ENCODE peak calls at places on chromosomes 11 and 22, in seven cellular contexts. P, G, H, R, V, O and K are unnamed samples.

GRCh38 chr22:31269892-31270574 is 22.3 kb downstream of the PIK3IP1 start:
- DNase-seq in P (peak), O (peak), V (no peak), H (no peak), G (no peak), R (no peak), K (peak)

GRCh38 chr11:93552874-93553273 is 9.7 kb upstream of the SMCO4 start:
- DNase-seq in H (no peak), G (no peak), P (no peak), O (no peak), V (no peak), R (no peak), K (no peak)

GRCh38 chr11:61797263-61797944 is 4.7 kb downstream of the FEN1 start:
- DNase-seq in V (no peak), R (peak), O (peak), G (peak), H (peak), P (peak), K (peak)

GRCh38 chr22:49686495-49687219 is 141.0 kb downstream of the BRD1 start:
- DNase-seq in O (no peak), V (no peak), H (no peak), G (no peak), P (peak), R (no peak), K (no peak)

GRCh38 chr11:13928566-13929251 is 33.8 kb upstream of the SPON1 start:
- DNase-seq in R (no peak), H (peak), P (no peak), O (peak), V (no peak), G (peak), K (no peak)

GRCh38 chr11:46277313-46277622 is 194 bp upstream of the CREB3L1 start:
- DNase-seq in O (no peak), V (no peak), G (peak), P (no peak), H (peak), R (no peak), K (no peak)

GRCh38 chr11:11786771-11787170 is 55.0 kb upstream of the USP47 start:
- DNase-seq in V (no peak), G (peak), R (no peak), O (peak), P (no peak), H (peak), K (peak)

GRCh38 chr11:67630943-67631331 is 1.2 kb upstream of the NUDT8 start:
- DNase-seq in R (no peak), H (no peak), O (no peak), P (no peak), G (no peak), V (no peak), K (no peak)

GRCh38 chr22:36860438-36860820 is 377 bp upstream of the NCF4 start:
- DNase-seq in P (no peak), V (no peak), R (no peak), O (no peak), H (no peak), G (no peak), K (no peak)

GRCh38 chr11:11577932-11578331 is 43.9 kb downstream of the GALNT18 start:
- DNase-seq in P (peak), O (no peak), R (no peak), G (no peak), V (peak), H (no peak), K (peak)

GRCh38 chr11:33723238-33723881 is 12.9 kb downstream of the CD59 start:
- DNase-seq in H (peak), R (no peak), O (peak), P (no peak), V (no peak), G (peak), K (peak)

GRCh38 chr11:126345759-126346585 is 9.5 kb upstream of the ST3GAL4 start:
- DNase-seq in V (no peak), R (no peak), G (peak), P (no peak), O (peak), H (peak), K (peak)

GRCh38 chr11:120258661-120259060 is 18.7 kb downstream of the POU2F3 start:
- DNase-seq in R (no peak), O (no peak), P (no peak), H (no peak), V (no peak), G (no peak), K (no peak)

GRCh38 chr11:128695539-128696221 is 1.8 kb downstream of the FLI1 start:
- DNase-seq in V (no peak), G (no peak), P (no peak), R (no peak), H (peak), O (no peak), K (no peak)

GRCh38 chr11:32005786-32006406 is 85.0 kb upstream of the RCN1 start:
- DNase-seq in R (no peak), O (no peak), H (no peak), P (no peak), V (no peak), G (peak), K (no peak)

GRCh38 chr22:46079093-46079860 is 71.0 kb upstream of the PPARA start:
- DNase-seq in O (no peak), G (no peak), H (no peak), R (no peak), P (no peak), V (no peak), K (no peak)

GRCh38 chr22:37710675-37711074 is 13.8 kb downstream of the TRIOBP start:
- DNase-seq in R (no peak), H (no peak), V (no peak), G (no peak), P (no peak), O (no peak), K (no peak)

GRCh38 chr11:22521226-22521625 is 104.4 kb downstream of the FANCF start:
- DNase-seq in P (no peak), G (peak), H (peak), V (no peak), O (peak), R (no peak), K (peak)

GRCh38 chr22:28801845-28802594 is 1.7 kb upstream of the XBP1 start:
- DNase-seq in G (no peak), O (no peak), P (no peak), H (no peak), R (no peak), V (no peak), K (peak)

GRCh38 chr22:48902983-48903650 is 924.6 kb downstream of the BRD1 start:
- DNase-seq in P (no peak), V (no peak), H (no peak), R (no peak), O (no peak), G (no peak), K (no peak)

GRCh38 chr11:81373986-81374385 is 1359.7 kb downstream of the FAM181B start:
- DNase-seq in O (no peak), P (no peak), G (no peak), H (no peak), V (no peak), R (no peak), K (no peak)

GRCh38 chr22:34709641-34710040 is 356.3 kb upstream of the ISX start:
- DNase-seq in G (no peak), R (no peak), H (no peak), V (no peak), O (peak), P (no peak), K (peak)

GRCh38 chr11:45211732-45212131 is 65.3 kb downstream of the PRDM11 start:
- DNase-seq in R (no peak), G (no peak), V (no peak), O (no peak), H (no peak), P (no peak), K (no peak)

GRCh38 chr11:1549355-1550330 is 22.4 kb downstream of the DUSP8 start:
- DNase-seq in R (no peak), V (no peak), G (no peak), O (no peak), H (no peak), P (no peak), K (no peak)

GRCh38 chr11:44002191-44003093 is 45.3 kb upstream of the ACCSL start:
- DNase-seq in P (no peak), R (no peak), O (no peak), H (no peak), G (no peak), V (peak), K (no peak)

GRCh38 chr11:44000731-44001130 is 47.0 kb upstream of the ACCSL start:
- DNase-seq in G (no peak), H (no peak), P (no peak), O (no peak), V (peak), R (no peak), K (no peak)

GRCh38 chr11:43997022-43997665 is 50.6 kb upstream of the ACCSL start:
- DNase-seq in G (no peak), O (no peak), P (no peak), R (no peak), V (no peak), H (no peak), K (no peak)

GRCh38 chr11:43996318-43996717 is 51.5 kb upstream of the ACCSL start:
- DNase-seq in G (no peak), H (no peak), O (no peak), V (no peak), P (no peak), R (no peak), K (no peak)

DNA sequence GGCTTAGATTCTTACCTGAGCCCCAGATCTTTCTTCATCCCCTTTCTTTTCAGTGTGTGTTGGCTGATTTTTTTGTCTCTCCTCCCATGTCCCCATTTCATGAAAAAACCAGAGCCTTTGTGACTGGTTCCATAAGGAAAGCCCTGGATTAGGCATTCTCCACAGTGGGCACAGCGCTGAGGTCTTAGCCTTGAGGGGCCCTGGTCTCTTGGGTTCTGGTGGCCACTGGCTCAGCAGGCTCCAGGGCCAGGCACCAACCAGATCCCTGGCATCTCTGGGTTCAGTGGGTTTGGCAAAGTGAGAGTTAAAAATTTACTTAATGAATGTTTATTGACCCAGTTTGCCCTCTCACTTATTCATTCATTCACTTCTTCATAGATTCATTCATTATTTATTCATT is 49.5 kb upstream of the ACCSL start:
- DNase-seq in R (no peak), H (no peak), O (no peak), P (no peak), G (no peak), V (no peak), K (no peak)
- H2BK120ac ChIP-seq in R (no peak), H (no peak), O (no peak), P (no peak), G (no peak), V (no peak), K (no peak)

DNA sequence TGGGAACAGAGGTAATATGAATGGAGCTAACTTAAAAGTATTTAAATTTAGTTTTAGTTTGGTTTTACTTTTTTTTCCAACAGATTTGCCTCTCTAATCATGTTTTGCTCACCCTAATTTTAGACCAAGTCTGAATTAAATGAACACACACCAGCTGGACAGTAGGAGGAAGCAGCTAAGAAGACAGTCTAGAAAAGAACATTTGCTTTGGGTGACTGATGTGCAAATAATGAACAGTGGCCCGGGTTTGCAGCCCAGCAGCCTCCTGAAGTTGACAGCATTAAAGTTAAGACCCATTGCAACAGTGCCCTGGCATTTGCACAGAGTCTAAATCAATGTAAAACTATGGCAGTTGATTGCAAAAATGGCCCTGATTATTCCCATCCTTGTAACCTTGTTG is 66.4 kb upstream of the SORL1 start:
- DNase-seq in P (no peak), V (no peak), R (no peak), O (no peak), G (no peak), H (no peak), K (no peak)
- H2BK120ac ChIP-seq in P (no peak), V (no peak), R (no peak), O (no peak), G (no peak), H (no peak), K (no peak)

GRCh38 chr22:26610983-26611382 is 6.8 kb downstream of the CRYBB1 start:
- DNase-seq in O (no peak), H (no peak), G (peak), P (no peak), V (no peak), R (no peak), K (no peak)
- H2BK120ac ChIP-seq in O (no peak), H (no peak), G (peak), P (no peak), V (no peak), R (no peak), K (no peak)

DNA sequence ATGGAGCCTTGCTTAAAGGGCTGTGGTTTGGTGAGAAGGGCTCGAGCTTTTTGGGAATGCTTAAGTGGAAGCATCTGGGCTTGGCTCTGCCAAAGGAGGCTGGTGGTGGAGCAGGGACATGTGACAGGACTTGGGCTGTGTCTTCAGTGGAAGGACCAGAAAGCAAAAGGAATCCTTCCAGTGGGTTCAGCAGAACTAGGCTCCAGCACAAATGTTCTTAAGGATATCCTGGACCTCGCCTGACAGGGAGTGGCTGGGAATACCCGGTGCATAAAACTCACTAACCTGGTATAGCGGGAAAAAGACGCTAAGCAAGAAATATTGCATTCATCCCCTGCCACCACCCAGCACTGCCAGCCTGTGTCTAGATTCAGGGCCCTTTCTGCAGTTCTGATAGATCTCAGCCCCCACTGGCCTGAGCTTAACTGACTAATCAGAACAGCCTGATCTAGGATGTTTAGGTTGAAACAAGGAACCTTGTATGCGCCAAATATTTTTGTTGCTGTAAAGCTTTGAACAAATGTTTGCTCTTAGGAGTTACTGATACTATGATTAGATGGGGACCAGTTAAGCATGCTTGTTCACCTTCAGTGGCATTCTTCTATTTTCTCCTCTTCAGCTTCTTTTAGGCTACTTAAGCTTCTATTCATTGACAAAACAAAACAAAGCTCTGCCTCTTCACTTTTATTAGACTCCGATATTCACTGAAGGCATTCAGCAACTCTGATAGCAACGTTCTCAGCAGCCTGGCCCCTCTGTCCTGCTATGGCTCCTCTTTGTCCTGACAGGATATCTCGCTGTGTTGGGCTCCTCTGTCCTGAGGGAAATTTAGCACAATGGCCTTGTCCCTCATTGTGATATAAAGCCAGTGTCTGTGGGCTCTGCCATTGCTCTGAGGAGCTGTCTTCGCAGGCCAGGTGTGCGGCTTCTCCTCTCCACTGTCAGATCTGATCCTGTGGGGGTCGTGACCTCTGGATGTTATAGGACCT is 25.0 kb downstream of the PPFIBP2 start:
- DNase-seq in H (no peak), G (no peak), O (no peak), P (no peak), R (no peak), V (no peak), K (peak)
- H2BK120ac ChIP-seq in H (no peak), G (no peak), O (no peak), P (no peak), R (no peak), V (no peak), K (no peak)

GRCh38 chr11:16216831-16217230 is 139.5 kb downstream of the SOX6 start:
- DNase-seq in R (no peak), V (no peak), G (no peak), P (no peak), H (no peak), O (no peak), K (no peak)
- H2BK120ac ChIP-seq in R (no peak), V (no peak), G (no peak), P (no peak), H (no peak), O (no peak), K (no peak)

GRCh38 chr22:20536590-20537324 is 29.3 kb downstream of the MED15 start:
- DNase-seq in G (no peak), R (no peak), O (no peak), H (no peak), P (no peak), V (no peak), K (no peak)
- H2BK120ac ChIP-seq in G (no peak), R (no peak), O (no peak), H (peak), P (no peak), V (no peak), K (no peak)

DNA sequence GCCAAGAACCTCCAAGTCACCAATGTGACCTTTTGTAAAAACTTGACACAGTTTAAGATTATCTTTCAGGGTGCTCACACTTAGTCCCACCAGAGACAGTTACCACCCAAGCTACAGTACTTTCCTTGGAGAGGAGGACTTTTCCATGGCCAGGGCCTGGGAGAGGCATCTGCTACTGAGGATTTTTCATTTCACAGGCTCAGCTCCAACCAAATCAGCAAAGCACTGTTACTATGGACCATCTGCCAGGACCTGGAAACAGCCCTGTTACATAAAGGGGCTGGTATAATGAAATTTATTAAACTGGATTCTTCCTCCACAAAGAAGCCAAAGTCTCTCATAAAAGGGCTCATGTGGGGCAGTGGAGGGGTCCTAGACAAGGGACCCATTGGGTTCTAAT is 38.6 kb downstream of the SERGEF start:
- DNase-seq in P (no peak), H (no peak), V (no peak), R (no peak), O (no peak), G (no peak), K (no peak)
- H2BK120ac ChIP-seq in P (no peak), H (no peak), V (no peak), R (no peak), O (no peak), G (no peak), K (no peak)